ENCODE peak calls at places on chromosomes 3 and 15, in five cellular contexts. E, N, A, P and T are unnamed samples.

GRCh38 chr3:174089592-174089991 is 692.0 kb downstream of the NLGN1 start:
- DNase-seq in E (no peak), N (no peak), A (no peak), P (no peak), T (no peak)

GRCh38 chr3:185131602-185132256 is 21.1 kb downstream of the C3orf70 start:
- DNase-seq in E (no peak), N (no peak), A (no peak), P (no peak), T (no peak)

GRCh38 chr15:24924621-24925020 is 30.2 kb upstream of the SNRPN start:
- DNase-seq in E (no peak), N (no peak), A (no peak), P (no peak), T (no peak)

GRCh38 chr15:96460106-96460505 is 129.6 kb downstream of the NR2F2 start:
- DNase-seq in E (no peak), N (no peak), A (no peak), P (no peak), T (no peak)

GRCh38 chr3:159978353-159978752 is 10.3 kb upstream of the IL12A start:
- DNase-seq in E (peak), N (no peak), A (no peak), P (peak), T (no peak)

GRCh38 chr3:113606539-113607218 is 74.3 kb downstream of the SIDT1 start:
- DNase-seq in E (peak), N (no peak), A (no peak), P (no peak), T (peak)

GRCh38 chr3:33718595-33718907 is 497 bp upstream of the CLASP2 start:
- DNase-seq in E (no peak), N (peak), A (no peak), P (no peak), T (no peak)

GRCh38 chr3:152961323-152961722 is 126.4 kb downstream of the P2RY1 start:
- DNase-seq in E (peak), N (no peak), A (no peak), P (no peak), T (no peak)

GRCh38 chr15:58260186-58260910 is 122.2 kb downstream of the AQP9 start:
- DNase-seq in E (no peak), N (peak), A (no peak), P (peak), T (no peak)

GRCh38 chr3:77179762-77180161 is 139.9 kb downstream of the ROBO2 start:
- DNase-seq in E (no peak), N (peak), A (no peak), P (no peak), T (no peak)

GRCh38 chr15:77013786-77014136 is 18.8 kb downstream of the PSTPIP1 start:
- DNase-seq in E (no peak), N (no peak), A (no peak), P (no peak), T (peak)

GRCh38 chr15:39127925-39128617 is 452.8 kb upstream of the THBS1 start:
- DNase-seq in E (no peak), N (peak), A (no peak), P (no peak), T (no peak)

GRCh38 chr15:39301589-39301999 is 279.3 kb upstream of the THBS1 start:
- DNase-seq in E (no peak), N (no peak), A (no peak), P (no peak), T (no peak)

GRCh38 chr15:100338247-100338646 is 3.5 kb downstream of the ADAMTS17 start:
- DNase-seq in E (no peak), N (no peak), A (no peak), P (no peak), T (no peak)

GRCh38 chr3:155949464-155950217 is 79.2 kb downstream of the GMPS start:
- DNase-seq in E (no peak), N (no peak), A (no peak), P (no peak), T (no peak)

GRCh38 chr3:8668216-8668615 is 23.6 kb upstream of the SSUH2 start:
- DNase-seq in E (no peak), N (no peak), A (no peak), P (no peak), T (no peak)